ENCODE peak calls at places on chromosomes 4 and X, in five cellular contexts. L, J, V, Z and P are unnamed samples.

GRCh38 chrX:72057331-72057730 is 74.4 kb downstream of the RTL5 start:
- DNase-seq in L (no peak), J (no peak), V (no peak), Z (no peak), P (no peak)

GRCh38 chr4:105113800-105114199 is 32.9 kb upstream of the TET2 start:
- DNase-seq in L (no peak), J (no peak), V (no peak), Z (no peak), P (no peak)

GRCh38 chrX:67328496-67328895 is 215.3 kb upstream of the AR start:
- DNase-seq in L (no peak), J (no peak), V (no peak), Z (peak; percentile 1), P (no peak)

GRCh38 chrX:50168305-50168704 is 32.5 kb downstream of the AKAP4 start:
- DNase-seq in L (no peak), J (no peak), V (no peak), Z (no peak), P (no peak)

GRCh38 chrX:138534410-138534809 is 177.1 kb downstream of the FGF13 start:
- DNase-seq in L (no peak), J (no peak), V (no peak), Z (peak; percentile 44), P (no peak)

GRCh38 chr4:4805805-4806345 is 53.6 kb upstream of the MSX1 start:
- DNase-seq in L (no peak), J (no peak), V (no peak), Z (no peak), P (no peak)

GRCh38 chrX:49273181-49273727 is 3.7 kb downstream of the PPP1R3F start:
- DNase-seq in L (no peak), J (no peak), V (no peak), Z (no peak), P (no peak)

GRCh38 chr4:55386073-55386472 is 9.7 kb upstream of the TMEM165 start:
- DNase-seq in L (no peak), J (peak; percentile 38), V (no peak), Z (peak; percentile 68), P (peak; percentile 52)

GRCh38 chr4:112094330-112094729 is 50.9 kb upstream of the FAM241A start:
- DNase-seq in L (no peak), J (no peak), V (no peak), Z (no peak), P (no peak)

GRCh38 chr4:82642321-82642720 is 80.5 kb upstream of the TMEM150C start:
- DNase-seq in L (no peak), J (no peak), V (no peak), Z (peak; percentile 7), P (no peak)

GRCh38 chr4:169208516-169208915 is 62.2 kb downstream of the SH3RF1 start:
- DNase-seq in L (no peak), J (no peak), V (no peak), Z (no peak), P (no peak)

GRCh38 chr4:78432896-78433295 is 118.7 kb upstream of the ANXA3 start:
- DNase-seq in L (no peak), J (peak; percentile 6), V (no peak), Z (peak; percentile 52), P (no peak)

GRCh38 chr4:74873545-74874295 is 59.2 kb upstream of the PARM1 start:
- DNase-seq in L (no peak), J (peak; percentile 9), V (no peak), Z (no peak), P (no peak)

GRCh38 chr4:127291316-127291715 is 341.4 kb upstream of the INTU start:
- DNase-seq in L (no peak), J (no peak), V (no peak), Z (no peak), P (no peak)

GRCh38 chrX:1658083-1658463 is 43.2 kb downstream of the ASMT start:
- DNase-seq in L (no peak), J (no peak), V (no peak), Z (no peak), P (no peak)

GRCh38 chr4:154044118-154044517 is 255.2 kb upstream of the SFRP2 start:
- DNase-seq in L (no peak), J (peak; percentile 11), V (no peak), Z (no peak), P (no peak)

GRCh38 chr4:164021947-164022346 is 527.5 kb downstream of the TMA16 start:
- DNase-seq in L (no peak), J (no peak), V (no peak), Z (no peak), P (no peak)

GRCh38 chr4:187547281-187547680 is 448.3 kb upstream of the ZFP42 start:
- DNase-seq in L (no peak), J (no peak), V (no peak), Z (no peak), P (no peak)

GRCh38 chr4:81675785-81676427 is 204.2 kb upstream of the RASGEF1B start:
- DNase-seq in L (no peak), J (no peak), V (no peak), Z (no peak), P (no peak)

GRCh38 chr4:85498068-85498733 is 23.3 kb downstream of the ARHGAP24 start:
- DNase-seq in L (no peak), J (peak; percentile 84), V (no peak), Z (peak; percentile 92), P (no peak)

GRCh38 chr4:124427095-124427767 is 285.3 kb downstream of the ANKRD50 start:
- DNase-seq in L (no peak), J (no peak), V (no peak), Z (no peak), P (no peak)

GRCh38 chr4:100591156-100591876 is 73.5 kb upstream of the EMCN start:
- DNase-seq in L (no peak), J (no peak), V (no peak), Z (no peak), P (no peak)

GRCh38 chr4:143514432-143514831 is 930 bp downstream of the SMARCA5 start:
- DNase-seq in L (peak; percentile 57), J (peak; percentile 75), V (peak; percentile 50), Z (peak; percentile 33), P (peak; percentile 46)
- H4K91ac ChIP-seq in L (no peak overlapping the region), J (no peak overlapping the region), V (no peak overlapping the region), Z (peak overlapping the region; percentile 8), P (no peak overlapping the region)

DNA sequence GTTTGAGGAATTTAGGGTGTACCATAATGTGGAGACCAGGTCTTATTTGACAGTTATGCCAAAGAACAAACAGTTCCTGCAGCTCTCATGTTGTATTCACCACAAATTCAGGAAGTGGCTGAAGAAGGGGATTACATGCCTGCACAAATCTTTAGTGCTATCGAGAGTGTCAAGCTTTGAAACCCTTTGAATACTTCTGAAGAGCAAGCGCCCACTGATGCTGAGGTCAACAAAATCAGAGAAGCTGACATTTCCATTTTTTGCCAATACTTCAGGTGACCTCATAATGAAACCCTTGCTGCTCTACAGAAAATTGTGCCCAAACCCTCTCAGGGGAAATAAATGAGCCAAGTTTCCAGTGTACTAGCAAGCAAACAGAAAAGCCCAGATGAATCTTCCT is 28.4 kb downstream of the PAK3 start:
- DNase-seq in L (no peak), J (no peak), V (no peak), Z (no peak), P (no peak)
- H2BK12ac ChIP-seq in L (no peak overlapping the region), J (no peak overlapping the region), V (no peak overlapping the region), Z (no peak overlapping the region), P (no peak overlapping the region)

GRCh38 chrX:80014141-80014940 is at the start of gene TBX22:
- DNase-seq in L (no peak), J (no peak), V (no peak), Z (no peak), P (peak; percentile 66)
- H3K27me3 ChIP-seq in L (no peaks in the 10 kb centered on the region), J (no peaks in the 10 kb centered on the region), V (no peaks in the 10 kb centered on the region), Z (no peaks in the 10 kb centered on the region), P (no peaks in the 10 kb centered on the region)

GRCh38 chr4:98625920-98626319 is 32.5 kb downstream of the TSPAN5 start:
- DNase-seq in L (no peak), J (no peak), V (no peak), Z (peak; percentile 78), P (no peak)
- H4K91ac ChIP-seq in L (no peak overlapping the region), J (peak overlapping the region; percentile 46), V (no peak overlapping the region), Z (no peak overlapping the region), P (no peak overlapping the region)

DNA sequence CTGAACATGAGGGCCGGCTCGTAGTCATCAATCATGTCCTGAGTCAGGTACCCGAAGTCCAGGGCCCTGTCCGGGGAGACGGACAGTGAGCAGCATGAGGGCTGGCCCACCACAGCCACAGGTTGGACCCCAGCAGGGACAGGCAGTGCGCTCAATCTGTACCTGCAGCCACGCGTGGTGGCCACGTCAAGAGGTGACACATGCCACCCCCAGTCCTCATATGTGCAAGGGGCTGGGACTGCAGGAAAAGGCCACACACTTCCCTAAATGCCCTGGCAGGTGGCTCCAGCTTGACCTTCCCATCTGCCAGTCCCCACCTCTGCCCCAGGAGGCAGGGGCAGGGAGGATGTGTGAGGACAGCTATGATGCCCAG is 73.8 kb upstream of the MXD4 start:
- DNase-seq in L (no peak), J (no peak), V (no peak), Z (no peak), P (no peak)
- H2BK12ac ChIP-seq in L (no peak overlapping the region), J (no peak overlapping the region), V (no peak overlapping the region), Z (no peak overlapping the region), P (no peak overlapping the region)